ENCODE peak calls at places on chromosome 14, in ten cellular contexts. K, N, Q, H, I, W, V, X, L and Y are unnamed samples.

GRCh38 chr14:37168721-37169120 is 3.7 kb downstream of the SLC25A21 start:
- DNase-seq in K (no peak), N (peak; percentile 61), Q (no peak), H (no peak), I (no peak), W (no peak), V (no peak), X (no peak), L (no peak), Y (no peak)

GRCh38 chr14:79514700-79515099 is 696.6 kb downstream of the DIO2 start:
- DNase-seq in K (no peak), N (no peak), Q (no peak), H (no peak), I (no peak), W (no peak), V (peak; percentile 23), X (no peak), L (no peak), Y (no peak)

GRCh38 chr14:100155049-100155621 is 4.3 kb downstream of the DEGS2 start:
- DNase-seq in K (peak; percentile 44), N (peak; percentile 76), Q (peak; percentile 34), H (peak; percentile 84), I (peak; percentile 93), W (no peak), V (no peak), X (no peak), L (no peak), Y (no peak)

GRCh38 chr14:52325126-52325525 is 11.0 kb downstream of the PTGER2 start:
- DNase-seq in K (no peak), N (no peak), Q (no peak), H (no peak), I (no peak), W (peak; percentile 74), V (peak; percentile 52), X (no peak), L (no peak), Y (peak; percentile 76)

GRCh38 chr14:64856528-64857445 is 22.9 kb downstream of the SPTB start:
- DNase-seq in K (no peak), N (no peak), Q (no peak), H (no peak), I (no peak), W (no peak), V (peak; percentile 8), X (no peak), L (no peak), Y (no peak)

GRCh38 chr14:99760817-99761216 is 32.4 kb upstream of the EML1 start:
- DNase-seq in K (no peak), N (no peak), Q (no peak), H (no peak), I (no peak), W (no peak), V (no peak), X (no peak), L (no peak), Y (no peak)

GRCh38 chr14:75979071-75979571 is 2.7 kb downstream of the TGFB3 start:
- DNase-seq in K (peak; percentile 53), N (no peak), Q (peak; percentile 31), H (peak; percentile 57), I (peak; percentile 74), W (peak; percentile 67), V (peak; percentile 62), X (peak; percentile 24), L (no peak), Y (peak; percentile 49)

GRCh38 chr14:61434315-61434714 is 112.9 kb downstream of the PRKCH start:
- DNase-seq in K (no peak), N (no peak), Q (no peak), H (no peak), I (no peak), W (no peak), V (no peak), X (no peak), L (no peak), Y (no peak)

DNA sequence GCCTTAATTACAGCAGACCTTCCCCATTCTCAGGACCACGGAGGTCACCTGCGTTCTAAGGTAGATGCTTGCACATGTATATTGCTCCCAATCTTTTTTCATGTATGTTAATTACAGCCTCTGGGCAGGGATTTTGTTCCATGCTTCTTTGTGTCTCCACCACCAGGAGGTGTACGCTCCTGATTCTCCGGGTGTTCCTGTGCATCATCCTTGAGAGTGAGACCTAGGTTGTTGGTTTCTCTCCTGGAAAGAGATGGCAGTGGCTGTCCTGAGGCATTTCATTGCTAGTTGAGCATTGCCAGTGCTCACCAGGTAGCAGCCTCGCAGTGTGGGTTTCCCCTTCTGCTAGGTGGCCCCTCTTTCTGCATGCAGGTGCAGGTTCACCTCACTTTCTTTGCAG is 52.8 kb downstream of the KCNK13 start:
- DNase-seq in K (no peak), N (no peak), Q (no peak), H (no peak), I (no peak), W (no peak), V (no peak), X (no peak), L (no peak), Y (no peak)
- TF ChIP-seq CTCF in K (peak; percentile 18), N (no peak), Q (peak; percentile 34), H (peak; percentile 47), I (peak; percentile 18), W (no peak), V (no peak), X (no peak), L (no peak), Y (no peak)

DNA sequence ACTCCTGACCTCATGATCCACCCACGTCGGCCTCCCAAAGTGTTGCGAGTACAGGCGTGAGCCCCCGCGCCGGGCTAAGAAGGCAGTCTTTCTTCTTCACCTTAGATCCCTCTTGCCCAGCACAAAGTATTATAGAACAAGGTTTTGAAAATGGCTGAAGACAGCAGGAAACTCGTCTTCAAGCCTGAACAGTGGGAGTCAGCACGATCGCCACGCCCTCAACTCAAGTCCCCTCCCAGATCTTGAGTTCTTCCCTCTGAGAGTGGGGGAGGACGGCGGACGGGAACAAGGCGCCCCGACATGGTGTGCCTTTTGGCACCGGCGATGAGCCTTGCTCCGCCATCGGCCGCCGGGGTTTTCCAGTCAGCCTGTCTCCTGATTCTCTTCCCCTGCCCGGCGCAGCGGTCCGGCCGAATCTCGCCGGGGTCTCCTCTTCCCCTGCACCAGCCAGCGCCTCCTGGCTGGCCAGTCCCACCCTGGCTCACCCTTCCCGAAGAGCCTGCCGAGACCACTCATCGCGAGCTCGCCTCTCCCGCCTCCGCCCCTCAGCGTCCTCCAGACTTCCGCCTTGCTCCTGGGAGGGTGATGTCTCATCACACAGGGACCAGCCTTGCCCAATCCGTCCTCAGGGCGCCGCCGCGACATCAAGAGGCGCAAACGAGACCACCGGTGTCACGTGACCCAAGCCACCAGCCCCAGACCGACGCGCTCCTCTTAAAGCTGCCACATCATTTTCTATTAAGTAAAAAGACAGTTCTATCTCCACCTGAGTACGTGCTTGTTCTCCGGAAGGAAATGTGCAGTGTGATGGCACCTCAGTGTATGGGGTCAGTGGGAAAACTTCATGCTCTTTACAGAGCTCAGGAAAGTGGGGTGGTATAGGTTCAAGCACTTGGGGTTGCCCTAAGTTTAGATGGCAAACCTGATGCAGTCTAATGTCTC is at the start of gene CHMP4A:
- DNase-seq in K (peak; percentile 93), N (peak; percentile 99), Q (peak; percentile 89), H (peak; percentile 98), I (peak; percentile 94), W (peak; percentile 95), V (peak; percentile 98), X (peak; percentile 92), L (peak; percentile 90), Y (peak; percentile 91)
- TF ChIP-seq CTCF in K (no peak), N (peak; percentile 26), Q (no peak), H (peak; percentile 24), I (peak; percentile 8), W (no peak), V (peak; percentile 19), X (no peak), L (no peak), Y (no peak)

GRCh38 chr14:70956511-70956910 is 49.3 kb downstream of the PCNX1 start:
- DNase-seq in K (no peak), N (no peak), Q (no peak), H (no peak), I (no peak), W (no peak), V (no peak), X (no peak), L (no peak), Y (no peak)

GRCh38 chr14:70954068-70954467 is 46.8 kb downstream of the PCNX1 start:
- DNase-seq in K (no peak), N (no peak), Q (no peak), H (no peak), I (no peak), W (no peak), V (no peak), X (no peak), L (no peak), Y (no peak)

GRCh38 chr14:70957710-70958109 is 50.5 kb downstream of the PCNX1 start:
- DNase-seq in K (no peak), N (no peak), Q (no peak), H (no peak), I (no peak), W (no peak), V (no peak), X (no peak), L (no peak), Y (no peak)

GRCh38 chr14:70952485-70952884 is 45.2 kb downstream of the PCNX1 start:
- DNase-seq in K (no peak), N (no peak), Q (no peak), H (no peak), I (no peak), W (no peak), V (no peak), X (no peak), L (no peak), Y (no peak)

GRCh38 chr14:70955543-70956480 is 48.6 kb downstream of the PCNX1 start:
- DNase-seq in K (no peak), N (no peak), Q (no peak), H (peak; percentile 28), I (no peak), W (peak; percentile 12), V (peak; percentile 40), X (no peak), L (no peak), Y (peak; percentile 12)
- TF ChIP-seq CTCF in K (peak; percentile 36), N (peak; percentile 55), Q (peak; percentile 57), H (peak; percentile 66), I (peak; percentile 60), W (peak; percentile 82), V (peak; percentile 81), X (no peak), L (peak; percentile 66), Y (peak; percentile 37)

GRCh38 chr14:58701156-58701555 is 63.4 kb downstream of the DACT1 start:
- DNase-seq in K (no peak), N (no peak), Q (no peak), H (no peak), I (no peak), W (no peak), V (no peak), X (no peak), L (no peak), Y (no peak)

GRCh38 chr14:58702466-58703148 is 64.8 kb downstream of the DACT1 start:
- DNase-seq in K (no peak), N (no peak), Q (no peak), H (no peak), I (no peak), W (no peak), V (no peak), X (no peak), L (no peak), Y (no peak)

GRCh38 chr14:58703149-58703509 is 65.4 kb downstream of the DACT1 start:
- DNase-seq in K (no peak), N (peak; percentile 46), Q (no peak), H (no peak), I (no peak), W (no peak), V (no peak), X (no peak), L (no peak), Y (no peak)

GRCh38 chr14:58699656-58700055 is 61.9 kb downstream of the DACT1 start:
- DNase-seq in K (no peak), N (no peak), Q (no peak), H (no peak), I (no peak), W (no peak), V (no peak), X (no peak), L (no peak), Y (no peak)

DNA sequence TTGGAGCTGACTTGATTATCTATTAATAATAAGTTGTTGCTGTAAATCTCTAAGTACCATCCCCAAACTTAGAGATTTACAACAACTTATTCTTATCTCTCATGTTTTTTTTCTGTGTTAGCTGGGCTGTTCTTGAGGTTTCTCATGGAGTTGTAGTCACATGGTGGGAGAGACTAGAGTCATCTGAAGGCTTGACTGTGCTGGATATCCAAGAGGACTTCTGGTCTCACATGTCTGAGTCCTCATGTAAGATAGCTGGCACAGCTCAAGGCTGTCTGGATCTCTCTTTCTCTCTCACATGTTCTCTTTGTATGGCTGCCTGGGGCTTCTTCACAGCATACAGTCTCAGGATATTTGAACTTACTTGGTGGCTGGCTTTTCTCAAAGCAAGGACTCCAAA is 63.8 kb downstream of the DACT1 start:
- DNase-seq in K (no peak), N (no peak), Q (no peak), H (no peak), I (no peak), W (no peak), V (no peak), X (no peak), L (no peak), Y (no peak)
- TF ChIP-seq CTCF in K (no peak), N (no peak), Q (no peak), H (no peak), I (no peak), W (no peak), V (no peak), X (no peak), L (no peak), Y (no peak)